ENCODE peak calls at places on chromosome 10, in four cellular contexts. One of them, this sample, is unnamed.

GRCh38 chr10:102602272-102603045 is 41.8 kb upstream of the TRIM8 start:
- DNase-seq in iPS DF 6.9: no peak
- DNase-seq in T follicular helper cell: no peak
- DNase-seq in iris pigment epithelial cell: peak
- DNase-seq in this sample: peak

GRCh38 chr10:72009062-72009429 is 44.9 kb downstream of the CHST3 start:
- DNase-seq in T follicular helper cell: no peak
- DNase-seq in iris pigment epithelial cell: no peak
- DNase-seq in iPS DF 6.9: no peak
- DNase-seq in this sample: no peak

GRCh38 chr10:111109506-111110242 is 32.8 kb downstream of the ADRA2A start:
- DNase-seq in iPS DF 6.9: no peak
- DNase-seq in T follicular helper cell: no peak
- DNase-seq in iris pigment epithelial cell: no peak
- DNase-seq in this sample: no peak

GRCh38 chr10:26407406-26407969 is 30.7 kb upstream of the APBB1IP start:
- DNase-seq in T follicular helper cell: no peak
- DNase-seq in iPS DF 6.9: no peak
- DNase-seq in iris pigment epithelial cell: peak
- DNase-seq in this sample: no peak

GRCh38 chr10:47438857-47439474 is 44.9 kb downstream of the ANXA8 start:
- DNase-seq in iPS DF 6.9: peak
- DNase-seq in T follicular helper cell: no peak
- DNase-seq in iris pigment epithelial cell: peak
- DNase-seq in this sample: no peak

GRCh38 chr10:125967533-125967932 is 71.2 kb downstream of the FANK1 start:
- DNase-seq in iPS DF 6.9: no peak
- DNase-seq in iris pigment epithelial cell: no peak
- DNase-seq in T follicular helper cell: no peak
- DNase-seq in this sample: no peak

GRCh38 chr10:124164252-124164651 is 70.9 kb upstream of the CHST15 start:
- DNase-seq in iris pigment epithelial cell: no peak
- DNase-seq in iPS DF 6.9: no peak
- DNase-seq in T follicular helper cell: no peak
- DNase-seq in this sample: no peak

GRCh38 chr10:17290226-17290625 is 62.2 kb downstream of the VIM start:
- DNase-seq in iris pigment epithelial cell: peak
- DNase-seq in iPS DF 6.9: no peak
- DNase-seq in T follicular helper cell: no peak
- DNase-seq in this sample: no peak

GRCh38 chr10:122051609-122052385 is 62.8 kb downstream of the TACC2 start:
- DNase-seq in T follicular helper cell: no peak
- DNase-seq in iPS DF 6.9: no peak
- DNase-seq in iris pigment epithelial cell: peak
- DNase-seq in this sample: no peak

GRCh38 chr10:113180401-113181154 is 230.5 kb downstream of the TCF7L2 start:
- DNase-seq in iPS DF 6.9: no peak
- DNase-seq in T follicular helper cell: no peak
- DNase-seq in iris pigment epithelial cell: no peak
- DNase-seq in this sample: no peak

GRCh38 chr10:17023386-17024298 is 106.0 kb downstream of the CUBN start:
- DNase-seq in iris pigment epithelial cell: peak
- DNase-seq in T follicular helper cell: peak
- DNase-seq in iPS DF 6.9: no peak
- DNase-seq in this sample: no peak

GRCh38 chr10:70458329-70459060 is 17.0 kb upstream of the NODAL start:
- DNase-seq in T follicular helper cell: no peak
- DNase-seq in iris pigment epithelial cell: peak
- DNase-seq in iPS DF 6.9: no peak
- DNase-seq in this sample: peak

GRCh38 chr10:58608356-58608755 is 95.7 kb downstream of the BICC1 start:
- DNase-seq in T follicular helper cell: no peak
- DNase-seq in iPS DF 6.9: no peak
- DNase-seq in iris pigment epithelial cell: peak
- DNase-seq in this sample: no peak

GRCh38 chr10:76540786-76541185 is 1096.8 kb downstream of the KCNMA1 start:
- DNase-seq in iPS DF 6.9: no peak
- DNase-seq in T follicular helper cell: no peak
- DNase-seq in iris pigment epithelial cell: no peak
- DNase-seq in this sample: no peak

GRCh38 chr10:34111179-34111578 is 703.9 kb downstream of the PARD3 start:
- DNase-seq in iris pigment epithelial cell: no peak
- DNase-seq in iPS DF 6.9: no peak
- DNase-seq in T follicular helper cell: no peak
- DNase-seq in this sample: no peak

GRCh38 chr10:47024399-47025252 is 113.4 kb downstream of the PTPN20 start:
- DNase-seq in T follicular helper cell: peak
- DNase-seq in iris pigment epithelial cell: peak
- DNase-seq in iPS DF 6.9: peak
- DNase-seq in this sample: peak

GRCh38 chr10:71623098-71623985 is 96.2 kb downstream of the C10orf105 start:
- DNase-seq in iris pigment epithelial cell: peak
- DNase-seq in iPS DF 6.9: no peak
- DNase-seq in T follicular helper cell: no peak
- DNase-seq in this sample: no peak

GRCh38 chr10:101579516-101579870 is 8.6 kb downstream of the POLL start:
- DNase-seq in T follicular helper cell: no peak
- DNase-seq in iris pigment epithelial cell: no peak
- DNase-seq in iPS DF 6.9: no peak
- DNase-seq in this sample: no peak